ENCODE peak calls at places on chromosomes 16 and 17, in six cellular contexts. E, U, Z, L, D and F are unnamed samples.

GRCh38 chr16:72537684-72538083 is 365.7 kb upstream of the PMFBP1 start:
- DNase-seq in L (no peak), E (peak; percentile 79), D (no peak), U (no peak), Z (no peak), F (no peak)

GRCh38 chr17:78294776-78295175 is 63.3 kb downstream of the TMEM235 start:
- DNase-seq in U (peak; percentile 51), L (no peak), D (no peak), Z (no peak), E (no peak), F (no peak)

GRCh38 chr16:70699696-70700095 is 13.8 kb upstream of the MTSS2 start:
- DNase-seq in L (no peak), U (no peak), Z (no peak), D (no peak), E (no peak), F (no peak)

GRCh38 chr16:67897231-67897630 is 4.2 kb downstream of the PSKH1 start:
- DNase-seq in D (no peak), L (no peak), U (no peak), Z (no peak), E (no peak), F (no peak)

GRCh38 chr16:89037261-89038152 is 56.1 kb upstream of the ACSF3 start:
- DNase-seq in E (peak; percentile 7), L (no peak), U (peak; percentile 28), Z (peak; percentile 60), D (peak; percentile 30), F (no peak)

GRCh38 chr16:9040766-9041430 is 50.5 kb upstream of the HAPSTR1 start:
- DNase-seq in U (no peak), L (no peak), D (no peak), Z (no peak), E (no peak), F (no peak)

GRCh38 chr17:49015924-49016774 is 19.0 kb downstream of the IGF2BP1 start:
- DNase-seq in U (no peak), D (no peak), Z (no peak), L (no peak), E (no peak), F (no peak)

GRCh38 chr17:43399839-43400328 is 1.1 kb downstream of the ARL4D start:
- DNase-seq in L (no peak), U (no peak), E (no peak), D (no peak), Z (no peak), F (no peak)